ENCODE peak calls at places on chromosomes 4 and X, in four cellular contexts. O is IMR-90, D is H9, V is H1. R is an unnamed sample.

GRCh38 chr4:52317361-52317879 is 266.3 kb downstream of the SPATA18 start:
- DNase-seq in O (no peak), D (no peak), V (no peak), R (no peak)

GRCh38 chr4:93182722-93183121 is 645.8 kb upstream of the ATOH1 start:
- DNase-seq in V (no peak), O (no peak), D (no peak), R (no peak)

GRCh38 chr4:73593631-73594241 is 26.5 kb downstream of the RASSF6 start:
- DNase-seq in V (no peak), D (no peak), O (peak; percentile 49), R (peak; percentile 29)

GRCh38 chr4:66741081-66741480 is 804.2 kb downstream of the CENPC start:
- DNase-seq in O (no peak), D (no peak), V (no peak), R (no peak)

GRCh38 chr4:77921701-77922100 is 59.1 kb downstream of the MRPL1 start:
- DNase-seq in O (peak; percentile 96), V (no peak), D (no peak), R (no peak)

GRCh38 chr4:133154725-133155124 is 5.6 kb downstream of the PCDH10 start:
- DNase-seq in D (no peak), V (no peak), O (peak; percentile 41), R (peak; percentile 45)

GRCh38 chr4:78954048-78954666 is 14.9 kb upstream of the PAQR3 start:
- DNase-seq in O (no peak), V (no peak), D (peak; percentile 56), R (peak; percentile 57)

GRCh38 chr4:174156239-174156826 is 127.1 kb downstream of the FBXO8 start:
- DNase-seq in D (no peak), V (no peak), O (peak; percentile 38), R (peak; percentile 56)

GRCh38 chr4:142817442-142817841 is 28.7 kb downstream of the INPP4B start:
- DNase-seq in V (no peak), D (no peak), O (peak; percentile 88), R (peak; percentile 24)

GRCh38 chr4:37631551-37631950 is 54.6 kb downstream of the RELL1 start:
- DNase-seq in D (no peak), V (no peak), O (peak; percentile 46), R (no peak)

GRCh38 chrX:100911731-100912130 is 17.0 kb downstream of the XKRX start:
- DNase-seq in D (no peak), V (no peak), O (no peak), R (peak; percentile 14)

GRCh38 chrX:104098919-104099318 is 13.4 kb upstream of the ZCCHC18 start:
- DNase-seq in O (no peak), V (no peak), D (no peak), R (no peak)

GRCh38 chrX:133674726-133675470 is 259.6 kb upstream of the GPC4 start:
- DNase-seq in V (no peak), O (no peak), D (peak; percentile 32), R (peak; percentile 78)

DNA sequence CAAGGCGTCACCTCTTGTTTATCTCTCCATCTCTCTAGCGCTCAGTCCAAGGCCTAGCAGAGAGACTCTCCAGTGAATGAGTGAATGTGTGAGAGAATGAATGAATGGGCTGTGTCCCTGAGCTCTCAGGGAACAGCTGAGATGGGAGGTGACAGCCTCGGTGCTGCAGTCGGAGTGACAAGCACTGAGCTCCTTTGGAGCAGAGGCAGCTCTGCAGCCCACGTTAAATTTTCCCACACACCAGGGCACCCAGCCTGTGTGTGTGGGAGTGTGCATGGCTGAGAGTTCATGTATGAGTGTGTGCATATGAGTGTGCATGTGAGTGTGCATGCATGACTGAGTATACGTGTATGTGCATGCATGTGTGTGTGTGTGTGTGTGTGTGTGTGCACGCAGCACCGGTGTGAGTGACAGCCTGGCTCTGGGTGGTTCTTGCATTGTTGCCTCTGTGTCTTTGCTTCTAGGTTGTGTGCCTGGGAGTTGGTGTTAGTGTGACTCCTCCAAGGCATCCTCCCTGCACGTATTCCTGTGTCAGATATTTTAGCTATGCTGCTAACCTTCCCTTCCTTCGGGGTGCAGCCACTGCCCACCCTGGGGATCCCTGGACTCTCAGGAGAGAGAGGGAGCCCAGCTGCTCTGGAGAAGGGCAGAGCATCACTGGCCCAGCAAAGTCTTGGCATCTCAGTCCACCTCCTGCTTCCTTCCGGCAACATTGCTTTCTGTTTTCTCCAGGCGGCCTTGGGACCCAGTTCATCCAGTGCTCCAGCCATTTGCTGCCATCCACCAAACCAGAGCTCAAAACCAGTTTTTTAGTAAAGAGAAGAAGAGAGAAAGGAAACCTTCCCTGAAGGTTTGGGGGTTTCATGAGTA is 98.6 kb downstream of the PPP2R2C start:
- DNase-seq in D (no peak), O (no peak), V (no peak), R (no peak)
- H4K5ac ChIP-seq in D (no peak overlapping the region), O (no peak overlapping the region), V (no peak overlapping the region), R (no peak overlapping the region)

DNA sequence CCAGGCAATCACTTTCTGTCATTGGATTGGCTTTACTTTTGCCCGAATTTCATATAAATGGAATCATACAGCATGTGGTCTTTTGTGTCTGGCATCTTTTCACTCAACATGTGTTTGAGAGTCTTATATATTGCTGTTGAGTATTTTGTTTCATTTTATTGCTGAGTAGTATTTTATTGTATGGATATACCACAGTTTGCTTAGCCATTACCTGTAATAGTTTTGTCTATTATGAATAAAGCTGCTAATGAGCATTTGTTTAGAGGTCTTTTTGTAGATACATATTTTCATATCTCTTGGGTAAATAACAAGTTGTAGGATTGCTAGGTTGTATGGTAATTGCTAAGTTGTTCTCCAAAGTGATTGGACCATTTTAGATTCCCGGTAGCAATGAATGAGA is 105.7 kb downstream of the WWC2 start:
- DNase-seq in D (no peak), V (no peak), O (no peak), R (no peak)
- H4K5ac ChIP-seq in D (no peak overlapping the region), V (no peak overlapping the region), O (no peak overlapping the region), R (no peak overlapping the region)

GRCh38 chr4:39759569-39759968 is 61.6 kb downstream of the UBE2K start:
- DNase-seq in O (no peak), D (no peak), V (no peak), R (peak; percentile 34)

GRCh38 chr4:39758176-39758575 is 60.2 kb downstream of the UBE2K start:
- DNase-seq in D (no peak), V (no peak), O (no peak), R (no peak)

GRCh38 chr4:39763714-39764572 is 66.0 kb downstream of the UBE2K start:
- DNase-seq in V (no peak), O (no peak), D (no peak), R (no peak)
- H4K5ac ChIP-seq in V (no peak overlapping the region), O (no peak overlapping the region), D (no peak overlapping the region), R (no peak overlapping the region)

GRCh38 chrX:153318811-153319210 is 2.8 kb downstream of the PNMA6F start:
- DNase-seq in V (no peak), D (no peak), O (no peak), R (no peak)
- H4K5ac ChIP-seq in V (no peak overlapping the region), D (no peak overlapping the region), O (no peak overlapping the region), R (no peak overlapping the region)

DNA sequence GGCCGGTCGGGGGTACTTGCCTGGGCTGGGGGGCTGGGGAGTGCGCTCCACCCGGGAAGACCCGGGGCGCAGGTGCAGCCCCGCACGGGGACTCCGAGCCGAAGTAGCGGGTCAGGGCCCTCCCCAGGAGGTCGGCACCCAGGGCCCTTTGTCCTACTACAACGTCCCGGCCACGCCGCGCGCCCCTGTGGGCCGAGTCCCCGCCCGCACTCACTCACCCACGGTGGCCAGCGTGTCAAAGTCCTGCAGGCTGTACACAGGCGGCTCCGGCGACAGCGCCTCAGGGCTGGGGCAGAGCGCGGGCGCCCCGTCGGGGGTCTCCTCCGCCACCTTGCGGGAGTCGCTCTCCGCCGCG is 602 bp downstream of the PRKX start:
- DNase-seq in V (no peak), O (no peak), D (no peak), R (peak; percentile 1)
- H4K5ac ChIP-seq in V (no peak overlapping the region), O (no peak overlapping the region), D (no peak overlapping the region), R (no peak overlapping the region)

GRCh38 chr4:106670911-106671310 is 302.3 kb upstream of the GIMD1 start:
- DNase-seq in V (no peak), O (no peak), D (no peak), R (no peak)
- H4K5ac ChIP-seq in V (no peak overlapping the region), O (no peak overlapping the region), D (no peak overlapping the region), R (no peak overlapping the region)

GRCh38 chrX:150227873-150228272 is 135.2 kb upstream of the MAMLD1 start:
- DNase-seq in O (no peak), V (no peak), D (no peak), R (no peak)
- H4K5ac ChIP-seq in O (no peak overlapping the region), V (no peak overlapping the region), D (no peak overlapping the region), R (no peak overlapping the region)

DNA sequence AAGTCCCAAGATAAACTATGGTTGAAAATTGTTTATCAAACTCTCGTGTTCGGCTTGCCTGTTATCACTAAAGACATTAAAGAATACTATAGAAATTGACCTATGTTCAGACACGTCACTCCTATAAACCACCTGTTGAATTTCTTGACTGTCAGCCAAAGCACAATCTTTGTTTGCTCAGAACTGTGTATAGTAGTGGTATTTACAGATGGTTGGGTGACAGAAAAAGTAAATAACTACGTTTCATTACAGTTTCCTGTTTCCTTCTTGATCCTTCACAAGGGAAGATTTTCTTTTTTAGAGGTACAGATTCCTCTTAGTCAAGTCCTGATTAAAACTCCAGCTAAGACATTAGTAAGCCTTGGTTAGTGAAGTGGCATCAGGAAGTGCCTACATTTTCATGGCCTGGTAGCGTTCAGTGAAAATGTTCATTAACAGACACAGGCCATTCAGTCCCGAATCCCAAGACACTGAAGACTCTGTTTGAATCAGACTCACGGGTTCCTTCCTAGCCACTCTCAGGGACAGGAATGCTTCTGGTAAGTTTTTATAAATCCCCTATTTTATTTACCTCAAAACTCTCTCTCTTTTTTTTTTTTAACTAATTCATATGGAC is at the start of gene SMIM31:
- DNase-seq in D (no peak), V (no peak), O (no peak), R (no peak)
- H4K5ac ChIP-seq in D (no peak within 1 kb of the TSS), V (no peak within 1 kb of the TSS), O (no peak within 1 kb of the TSS), R (no peak within 1 kb of the TSS)

R was measured in mesendoderm.